ENCODE peak calls at places on chromosomes 4 and X, in five cellular contexts. F is NB4, B is adipocyte, W is AG09319, R is KG1. K is an unnamed sample.

GRCh38 chrX:67564475-67564874 is 20.7 kb downstream of the AR start:
- DNase-seq in B (no peak), W (no peak), F (no peak), R (no peak), K (no peak)

GRCh38 chrX:48700951-48701653 is 4.6 kb downstream of the SUV39H1 start:
- DNase-seq in B (no peak), W (no peak), R (no peak), F (peak), K (no peak)

GRCh38 chr4:7236847-7237246 is 44.5 kb downstream of the SORCS2 start:
- DNase-seq in F (no peak), W (no peak), B (peak), R (no peak), K (no peak)

GRCh38 chr4:70589785-70590184 is 2.3 kb upstream of the AMBN start:
- DNase-seq in B (no peak), F (no peak), R (no peak), W (no peak), K (no peak)

GRCh38 chr4:107997001-107997788 is 7.5 kb downstream of the HADH start:
- DNase-seq in F (no peak), R (no peak), W (no peak), B (peak), K (peak)

GRCh38 chr4:88792268-88792781 is 94.7 kb upstream of the NAP1L5 start:
- DNase-seq in R (no peak), F (no peak), B (peak), W (peak), K (peak)

GRCh38 chr4:45550766-45551366 is 573.0 kb downstream of the GABRG1 start:
- DNase-seq in W (no peak), F (no peak), B (no peak), R (no peak), K (no peak)

GRCh38 chrX:153445856-153446635 is at the start of gene TREX2:
- DNase-seq in R (no peak), F (no peak), B (no peak), W (no peak), K (no peak)

GRCh38 chr4:71389149-71389840 is 50.5 kb downstream of the SLC4A4 start:
- DNase-seq in W (peak), B (peak), R (no peak), F (no peak), K (no peak)

GRCh38 chr4:83490876-83491450 is 6.1 kb upstream of the ABRAXAS1 start:
- DNase-seq in W (no peak), F (peak), R (no peak), B (peak), K (peak)

GRCh38 chr4:7335363-7336066 is 99.2 kb downstream of the PSAPL1 start:
- DNase-seq in W (no peak), B (peak), F (peak), R (peak), K (no peak)

GRCh38 chr4:105715692-105716278 is 7.2 kb downstream of the GSTCD start:
- DNase-seq in R (peak), F (peak), W (no peak), B (peak), K (no peak)

GRCh38 chrX:49067285-49068120 is 6.3 kb downstream of the PRAF2 start:
- DNase-seq in W (no peak), R (no peak), F (no peak), B (no peak), K (no peak)

GRCh38 chr4:154332681-154333421 is 158.7 kb downstream of the DCHS2 start:
- DNase-seq in R (no peak), B (no peak), W (no peak), F (no peak), K (peak)

GRCh38 chrX:22276781-22277180 is 4.1 kb downstream of the CBLL2 start:
- DNase-seq in R (no peak), F (no peak), B (no peak), W (no peak), K (no peak)

GRCh38 chrX:129930941-129931410 is 25.0 kb downstream of the UTP14A start:
- DNase-seq in W (no peak), R (no peak), B (peak), F (no peak), K (no peak)

GRCh38 chr4:88177981-88178632 is 19.7 kb upstream of the ABCG2 start:
- DNase-seq in B (peak), W (peak), F (peak), R (no peak), K (peak)

GRCh38 chr4:137968956-137969709 is 273.0 kb downstream of the SLC7A11 start:
- DNase-seq in F (no peak), R (no peak), B (no peak), W (no peak), K (no peak)

GRCh38 chr4:84146300-84146942 is 352.7 kb downstream of the NKX6-1 start:
- DNase-seq in W (no peak), F (no peak), R (no peak), B (peak), K (no peak)

GRCh38 chr4:147453561-147454141 is 27.2 kb upstream of the EDNRA start:
- DNase-seq in W (peak), F (no peak), R (no peak), B (peak), K (peak)

GRCh38 chrX:151098996-151099395 is 77.4 kb upstream of the GPR50 start:
- DNase-seq in R (no peak), B (no peak), W (no peak), F (peak), K (no peak)

GRCh38 chr4:4603067-4603466 is 61.2 kb upstream of the STX18 start:
- DNase-seq in F (no peak), B (no peak), W (no peak), R (no peak), K (no peak)

GRCh38 chrX:9122504-9123245 is 88.7 kb upstream of the FAM9B start:
- DNase-seq in R (no peak), W (no peak), B (peak), F (no peak), K (peak)

GRCh38 chr4:7828011-7828720 is 111.5 kb downstream of the AFAP1 start:
- DNase-seq in R (peak), F (peak), B (peak), W (peak), K (peak)

GRCh38 chr4:60683953-60684352 is 516.2 kb upstream of the ADGRL3 start:
- DNase-seq in R (no peak), F (no peak), W (no peak), B (peak), K (peak)

GRCh38 chr4:82499705-82500104 is 62.1 kb downstream of the TMEM150C start:
- DNase-seq in R (no peak), W (no peak), B (peak), F (no peak), K (no peak)

GRCh38 chr4:46404961-46405360 is 15.0 kb upstream of the GABRA2 start:
- DNase-seq in R (no peak), B (no peak), F (no peak), W (no peak), K (no peak)

GRCh38 chr4:87934157-87934704 is 41.3 kb upstream of the SPP1 start:
- DNase-seq in R (no peak), F (no peak), B (no peak), W (no peak), K (no peak)

GRCh38 chr4:73679836-73680235 is 59.6 kb upstream of the RASSF6 start:
- DNase-seq in R (no peak), F (no peak), B (no peak), W (no peak), K (no peak)

GRCh38 chr4:31461425-31461824 is 741.3 kb downstream of the PCDH7 start:
- DNase-seq in F (no peak), W (peak), R (no peak), B (peak), K (peak)

K was measured in brain microvascular endothelial cell.